ENCODE peak calls at places on chromosomes 3 and 15, in six cellular contexts. J is activated CD4-positive, alpha-beta T cell treated with anti-CD3 and anti-CD28 coated beads, Interleukin-2, amount 10 ng/mL, durations not matched to agents 7 days and 5 days; W is progenitor cell of endocrine pancreas; R is HS-5; G is stimulated activated CD4-positive, alpha-beta T cell treated with anti-CD3 and anti-CD28 coated beads, Interleukin-15, amount 100 ng/mL, for 1 hour; Y is ovary. E is an unnamed sample.

GRCh38 chr3:126304704-126305103 is 52.5 kb downstream of the KLF15 start:
- DNase-seq in J (no peak), W (no peak), R (peak), G (no peak), Y (no peak), E (no peak)

GRCh38 chr3:45906681-45907220 is 20.4 kb downstream of the CCR9 start:
- DNase-seq in J (no peak), W (no peak), R (peak), G (no peak), Y (no peak), E (no peak)

GRCh38 chr15:96324900-96325299 is 5.6 kb upstream of the NR2F2 start:
- DNase-seq in J (no peak), W (no peak), R (no peak), G (no peak), Y (no peak), E (no peak)

GRCh38 chr15:54082836-54083492 is 104.7 kb downstream of the UNC13C start:
- DNase-seq in J (peak), W (peak), R (no peak), G (no peak), Y (no peak), E (peak)

GRCh38 chr15:70376929-70377691 is 279.4 kb upstream of the TLE3 start:
- DNase-seq in J (no peak), W (no peak), R (peak), G (no peak), Y (peak), E (no peak)

GRCh38 chr3:122691195-122691594 is 10.6 kb downstream of the PARP14 start:
- DNase-seq in J (no peak), W (no peak), R (no peak), G (no peak), Y (no peak), E (no peak)

GRCh38 chr15:90860942-90861675 is 7.3 kb upstream of the FURIN start:
- DNase-seq in J (no peak), W (no peak), R (no peak), G (no peak), Y (no peak), E (no peak)

GRCh38 chr15:43920815-43921214 is 94.0 kb downstream of the WDR76 start:
- DNase-seq in J (no peak), W (no peak), R (no peak), G (no peak), Y (no peak), E (no peak)

GRCh38 chr15:64536244-64536836 is 76.0 kb downstream of the ZNF609 start:
- DNase-seq in J (no peak), W (no peak), R (peak), G (no peak), Y (no peak), E (no peak)

GRCh38 chr3:87798567-87798947 is 260.2 kb downstream of the CGGBP1 start:
- DNase-seq in J (no peak), W (no peak), R (no peak), G (no peak), Y (no peak), E (no peak)

GRCh38 chr3:46130631-46131310 is 77.3 kb downstream of the CCR1 start:
- DNase-seq in J (no peak), W (no peak), R (no peak), G (no peak), Y (no peak), E (no peak)

GRCh38 chr3:45966371-45966780 is 23.1 kb downstream of the CXCR6 start:
- DNase-seq in J (no peak), W (no peak), R (no peak), G (no peak), Y (no peak), E (no peak)

GRCh38 chr3:134971359-134971758 is 176.3 kb downstream of the EPHB1 start:
- DNase-seq in J (no peak), W (no peak), R (no peak), G (no peak), Y (no peak), E (no peak)